ENCODE peak calls at places on chromosomes 1 and 21, in seven cellular contexts. Y is dorsolateral prefrontal cortex; J is heart left ventricle; P is CD4-positive, alpha-beta T cell; R is neural progenitor cell; V is gastrocnemius medialis; T is substantia nigra. O is an unnamed sample.

GRCh38 chr1:39779821-39780220 is 8.7 kb upstream of the OXCT2 start:
- DNase-seq in Y (no peak), J (no peak), P (no peak), T (no peak), V (no peak), R (no peak), O (no peak)

GRCh38 chr1:30790850-30791778 is 33.5 kb upstream of the LAPTM5 start:
- DNase-seq in Y (no peak), J (peak; percentile 8), T (no peak), R (no peak), P (no peak), V (no peak), O (no peak)

GRCh38 chr1:162942903-162943567 is 82.1 kb upstream of the CCDC190 start:
- DNase-seq in P (no peak), V (peak; percentile 41), T (no peak), R (no peak), Y (no peak), J (no peak), O (peak; percentile 32)

GRCh38 chr21:33968998-33969353 is 53.4 kb upstream of the ATP5PO start:
- DNase-seq in Y (no peak), V (no peak), J (no peak), R (no peak), T (no peak), P (no peak), O (no peak)

GRCh38 chr1:167644551-167644950 is 14.5 kb downstream of the RCSD1 start:
- DNase-seq in V (no peak), Y (no peak), R (no peak), J (no peak), T (no peak), P (no peak), O (no peak)

GRCh38 chr1:83034846-83035245 is 964.1 kb downstream of the TTLL7 start:
- DNase-seq in P (no peak), J (no peak), V (no peak), R (no peak), T (no peak), Y (no peak), O (no peak)

GRCh38 chr1:30414086-30414850 is 309.1 kb downstream of the MATN1 start:
- DNase-seq in Y (no peak), R (no peak), V (no peak), T (no peak), P (no peak), J (no peak), O (no peak)

GRCh38 chr1:163054056-163054706 is 15.0 kb upstream of the RGS4 start:
- DNase-seq in R (peak; percentile 9), V (no peak), T (no peak), Y (no peak), J (no peak), P (no peak), O (no peak)

GRCh38 chr1:212595787-212596714 is 12.5 kb upstream of the ATF3 start:
- DNase-seq in V (no peak), R (no peak), T (no peak), J (no peak), Y (no peak), P (no peak), O (no peak)

GRCh38 chr1:151143986-151144385 is 2.4 kb downstream of the SEMA6C start:
- DNase-seq in T (no peak), P (no peak), Y (no peak), R (peak; percentile 29), J (no peak), V (no peak), O (no peak)

GRCh38 chr21:17901458-17902092 is 82.4 kb upstream of the C21orf91 start:
- DNase-seq in V (no peak), P (no peak), J (no peak), Y (no peak), R (no peak), T (no peak), O (no peak)

DNA sequence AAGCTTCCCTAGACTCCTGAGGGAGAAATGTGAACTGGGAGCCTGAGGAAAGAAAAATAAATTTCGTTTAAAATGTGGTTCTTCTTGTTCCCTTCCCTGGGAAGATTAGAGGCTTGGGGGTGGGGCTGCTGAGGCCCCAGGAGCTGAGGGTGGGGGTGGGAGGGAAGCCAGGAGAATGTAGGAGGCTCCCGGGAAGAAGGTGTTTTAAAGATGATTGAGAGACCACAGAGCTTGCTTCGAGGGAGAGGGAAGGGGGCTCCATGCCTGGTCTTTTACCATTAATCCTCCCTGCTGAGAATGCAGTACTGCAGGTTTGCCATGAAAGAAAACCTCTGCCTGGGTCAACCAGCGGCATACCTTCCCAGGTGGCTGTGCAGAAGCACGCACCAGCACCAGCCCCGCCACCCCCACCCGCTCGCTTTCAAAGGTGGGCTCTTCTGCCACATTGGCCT is 15.4 kb downstream of the ABCA4 start:
- DNase-seq in R (peak; percentile 42), J (no peak), T (no peak), P (no peak), V (no peak), Y (no peak), O (no peak)
- H3K27ac ChIP-seq in R (no peak overlapping the region), J (no peak overlapping the region), T (no peak overlapping the region), P (no peak overlapping the region), V (no peak overlapping the region), Y (no peak overlapping the region), O (no peak overlapping the region)

DNA sequence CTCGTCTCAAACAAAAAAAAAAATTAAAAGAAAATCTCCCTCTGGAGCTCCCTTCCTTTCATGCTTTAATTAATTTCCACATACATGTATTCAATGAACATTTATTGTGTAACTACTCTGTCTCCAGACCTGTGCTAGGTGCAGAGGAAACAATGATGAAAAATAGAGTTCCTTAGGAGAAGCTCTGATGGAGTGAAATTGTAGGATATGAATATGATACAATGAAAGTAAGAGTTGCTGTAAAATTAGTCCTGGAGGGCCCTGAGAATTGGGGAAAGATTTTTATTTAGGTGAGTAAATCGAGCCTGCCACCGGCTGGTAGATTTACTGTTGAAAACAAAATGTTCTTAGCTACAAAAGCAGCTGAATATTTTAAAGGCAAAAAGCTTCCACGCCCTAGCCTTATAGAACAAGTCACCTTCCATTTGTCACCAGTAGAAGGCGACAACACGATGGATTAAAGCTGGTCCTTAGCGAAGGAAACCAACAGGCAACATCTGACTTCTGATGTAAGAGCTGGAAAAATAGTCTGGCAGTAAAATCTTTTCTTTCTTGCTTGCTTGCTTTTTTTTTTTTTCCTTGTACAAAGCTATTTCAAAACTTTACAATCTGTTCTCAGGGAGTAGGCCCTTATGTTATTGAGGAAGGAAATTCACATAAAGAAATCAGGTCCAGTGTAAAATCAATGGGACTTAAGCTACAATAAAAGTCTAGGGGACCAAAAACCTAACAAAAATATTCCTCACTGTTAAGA is 82.0 kb upstream of the ROR1 start:
- DNase-seq in R (peak; percentile 81), V (peak; percentile 50), P (no peak), T (peak; percentile 3), Y (no peak), J (no peak), O (peak; percentile 9)
- H3K27ac ChIP-seq in R (no peak overlapping the region), V (no peak overlapping the region), P (no peak overlapping the region), T (no peak overlapping the region), Y (peak overlapping the region; percentile 51), J (peak overlapping the region; percentile 33), O (no peak overlapping the region)

GRCh38 chr1:15989776-15990175 is 13.9 kb upstream of the ZBTB17 start:
- DNase-seq in T (no peak), P (no peak), V (no peak), Y (no peak), R (no peak), J (no peak), O (no peak)

GRCh38 chr1:15992582-15993500 is 11.2 kb upstream of the SRARP start:
- DNase-seq in P (no peak), R (no peak), J (no peak), Y (peak; percentile 40), V (no peak), T (no peak), O (no peak)

GRCh38 chr1:15993666-15994065 is 10.4 kb upstream of the SRARP start:
- DNase-seq in R (no peak), T (no peak), V (no peak), J (no peak), Y (peak; percentile 40), P (no peak), O (no peak)

GRCh38 chr1:15992187-15992553 is 11.9 kb upstream of the SRARP start:
- DNase-seq in T (no peak), J (no peak), P (no peak), Y (no peak), R (no peak), V (no peak), O (no peak)

GRCh38 chr1:15991427-15992186 is 12.4 kb upstream of the SRARP start:
- DNase-seq in J (no peak), P (no peak), Y (no peak), R (no peak), T (no peak), V (no peak), O (no peak)
- H3K27ac ChIP-seq in J (no peak overlapping the region), P (no peak overlapping the region), Y (no peak overlapping the region), R (no peak overlapping the region), T (no peak overlapping the region), V (no peak overlapping the region), O (no peak overlapping the region)

GRCh38 chr1:24545673-24546072 is 10.2 kb upstream of the NCMAP start:
- DNase-seq in P (no peak), R (no peak), V (no peak), J (no peak), T (no peak), Y (no peak), O (no peak)
- H3K27ac ChIP-seq in P (no peak overlapping the region), R (no peak overlapping the region), V (no peak overlapping the region), J (no peak overlapping the region), T (no peak overlapping the region), Y (no peak overlapping the region), O (no peak overlapping the region)